ENCODE peak calls at places on chromosome 10, in nine cellular contexts. One of them, this sample, is unnamed.

GRCh38 chr10:132866601-132867381 is 75.6 kb downstream of the CFAP46 start:
- DNase-seq in CD8-positive, alpha-beta memory T cell: no peak
- DNase-seq in right cardiac atrium: peak; percentile 3
- DNase-seq in Peyer's patch: no peak
- DNase-seq in BJ: no peak
- DNase-seq in adrenal gland: no peak
- DNase-seq in fibroblast of mammary gland: no peak
- DNase-seq in choroid plexus epithelial cell: no peak
- DNase-seq in transverse colon: peak; percentile 1
- DNase-seq in this sample: no peak

GRCh38 chr10:125871341-125871740 is 9.8 kb downstream of the DHX32 start:
- DNase-seq in Peyer's patch: no peak
- DNase-seq in fibroblast of mammary gland: no peak
- DNase-seq in right cardiac atrium: no peak
- DNase-seq in transverse colon: no peak
- DNase-seq in adrenal gland: no peak
- DNase-seq in CD8-positive, alpha-beta memory T cell: no peak
- DNase-seq in BJ: no peak
- DNase-seq in choroid plexus epithelial cell: peak; percentile 46
- DNase-seq in this sample: no peak

GRCh38 chr10:76397210-76397881 is 965.9 kb downstream of the LRMDA start:
- DNase-seq in right cardiac atrium: peak; percentile 59
- DNase-seq in Peyer's patch: no peak
- DNase-seq in transverse colon: no peak
- DNase-seq in choroid plexus epithelial cell: peak; percentile 50
- DNase-seq in CD8-positive, alpha-beta memory T cell: no peak
- DNase-seq in fibroblast of mammary gland: peak; percentile 40
- DNase-seq in adrenal gland: peak; percentile 88
- DNase-seq in BJ: no peak
- DNase-seq in this sample: peak; percentile 31

GRCh38 chr10:126013489-126014281 is 117.3 kb downstream of the FANK1 start:
- DNase-seq in adrenal gland: no peak
- DNase-seq in CD8-positive, alpha-beta memory T cell: no peak
- DNase-seq in transverse colon: no peak
- DNase-seq in choroid plexus epithelial cell: peak; percentile 80
- DNase-seq in Peyer's patch: no peak
- DNase-seq in BJ: peak; percentile 43
- DNase-seq in fibroblast of mammary gland: peak; percentile 92
- DNase-seq in right cardiac atrium: no peak
- DNase-seq in this sample: no peak

GRCh38 chr10:14009315-14010082 is 321.2 kb downstream of the FRMD4A start:
- DNase-seq in right cardiac atrium: no peak
- DNase-seq in transverse colon: no peak
- DNase-seq in fibroblast of mammary gland: peak; percentile 84
- DNase-seq in Peyer's patch: peak; percentile 58
- DNase-seq in adrenal gland: no peak
- DNase-seq in CD8-positive, alpha-beta memory T cell: peak; percentile 44
- DNase-seq in BJ: no peak
- DNase-seq in choroid plexus epithelial cell: peak; percentile 63
- DNase-seq in this sample: no peak

GRCh38 chr10:1119501-1119900 is 63.3 kb downstream of the WDR37 start:
- DNase-seq in Peyer's patch: no peak
- DNase-seq in CD8-positive, alpha-beta memory T cell: no peak
- DNase-seq in choroid plexus epithelial cell: no peak
- DNase-seq in BJ: no peak
- DNase-seq in right cardiac atrium: no peak
- DNase-seq in transverse colon: no peak
- DNase-seq in adrenal gland: peak; percentile 54
- DNase-seq in fibroblast of mammary gland: no peak
- DNase-seq in this sample: no peak

GRCh38 chr10:133420028-133420427 is 4.4 kb downstream of the SPRN start:
- DNase-seq in choroid plexus epithelial cell: no peak
- DNase-seq in BJ: no peak
- DNase-seq in right cardiac atrium: no peak
- DNase-seq in CD8-positive, alpha-beta memory T cell: no peak
- DNase-seq in Peyer's patch: no peak
- DNase-seq in transverse colon: no peak
- DNase-seq in adrenal gland: peak; percentile 49
- DNase-seq in fibroblast of mammary gland: no peak
- DNase-seq in this sample: no peak

GRCh38 chr10:25753776-25754175 is 180.3 kb upstream of the MYO3A start:
- DNase-seq in CD8-positive, alpha-beta memory T cell: no peak
- DNase-seq in right cardiac atrium: no peak
- DNase-seq in choroid plexus epithelial cell: peak; percentile 61
- DNase-seq in transverse colon: no peak
- DNase-seq in Peyer's patch: no peak
- DNase-seq in fibroblast of mammary gland: peak; percentile 36
- DNase-seq in BJ: no peak
- DNase-seq in adrenal gland: no peak
- DNase-seq in this sample: no peak

GRCh38 chr10:130259380-130259779 is 123.2 kb downstream of the GLRX3 start:
- DNase-seq in fibroblast of mammary gland: no peak
- DNase-seq in CD8-positive, alpha-beta memory T cell: no peak
- DNase-seq in right cardiac atrium: no peak
- DNase-seq in adrenal gland: no peak
- DNase-seq in BJ: no peak
- DNase-seq in choroid plexus epithelial cell: no peak
- DNase-seq in Peyer's patch: no peak
- DNase-seq in transverse colon: no peak
- DNase-seq in this sample: no peak

GRCh38 chr10:102660891-102661613 is 16.8 kb downstream of the TRIM8 start:
- DNase-seq in BJ: peak; percentile 24
- DNase-seq in choroid plexus epithelial cell: peak; percentile 65
- DNase-seq in transverse colon: peak; percentile 84
- DNase-seq in right cardiac atrium: peak; percentile 78
- DNase-seq in adrenal gland: no peak
- DNase-seq in Peyer's patch: peak; percentile 74
- DNase-seq in CD8-positive, alpha-beta memory T cell: peak; percentile 41
- DNase-seq in fibroblast of mammary gland: peak; percentile 67
- DNase-seq in this sample: peak; percentile 70

GRCh38 chr10:107913317-107914294 is 749.1 kb upstream of the SORCS1 start:
- DNase-seq in choroid plexus epithelial cell: no peak
- DNase-seq in fibroblast of mammary gland: no peak
- DNase-seq in adrenal gland: no peak
- DNase-seq in Peyer's patch: no peak
- DNase-seq in BJ: no peak
- DNase-seq in right cardiac atrium: no peak
- DNase-seq in transverse colon: no peak
- DNase-seq in CD8-positive, alpha-beta memory T cell: no peak
- DNase-seq in this sample: no peak
- H3K4me3 ChIP-seq in choroid plexus epithelial cell: no peak overlapping the region
- H3K4me3 ChIP-seq in fibroblast of mammary gland: peak overlapping the region; percentile 62
- H3K4me3 ChIP-seq in adrenal gland: no peak overlapping the region
- H3K4me3 ChIP-seq in Peyer's patch: no peak overlapping the region
- H3K4me3 ChIP-seq in BJ: no peak overlapping the region
- H3K4me3 ChIP-seq in right cardiac atrium: peak overlapping the region; percentile 8
- H3K4me3 ChIP-seq in transverse colon: no peak overlapping the region
- H3K4me3 ChIP-seq in CD8-positive, alpha-beta memory T cell: no peak overlapping the region
- H3K4me3 ChIP-seq in this sample: no peak overlapping the region

GRCh38 chr10:8100366-8100765 is 45.9 kb downstream of the GATA3 start:
- DNase-seq in choroid plexus epithelial cell: no peak
- DNase-seq in BJ: no peak
- DNase-seq in CD8-positive, alpha-beta memory T cell: no peak
- DNase-seq in transverse colon: no peak
- DNase-seq in right cardiac atrium: no peak
- DNase-seq in Peyer's patch: no peak
- DNase-seq in fibroblast of mammary gland: no peak
- DNase-seq in adrenal gland: no peak
- DNase-seq in this sample: no peak
- H3K4me3 ChIP-seq in choroid plexus epithelial cell: no peak overlapping the region
- H3K4me3 ChIP-seq in BJ: no peak overlapping the region
- H3K4me3 ChIP-seq in CD8-positive, alpha-beta memory T cell: no peak overlapping the region
- H3K4me3 ChIP-seq in transverse colon: no peak overlapping the region
- H3K4me3 ChIP-seq in right cardiac atrium: no peak overlapping the region
- H3K4me3 ChIP-seq in Peyer's patch: no peak overlapping the region
- H3K4me3 ChIP-seq in fibroblast of mammary gland: no peak overlapping the region
- H3K4me3 ChIP-seq in adrenal gland: no peak overlapping the region
- H3K4me3 ChIP-seq in this sample: no peak overlapping the region

GRCh38 chr10:98444314-98445006 is 2.3 kb downstream of the HPS1 start:
- DNase-seq in adrenal gland: no peak
- DNase-seq in fibroblast of mammary gland: no peak
- DNase-seq in choroid plexus epithelial cell: no peak
- DNase-seq in Peyer's patch: no peak
- DNase-seq in CD8-positive, alpha-beta memory T cell: no peak
- DNase-seq in transverse colon: no peak
- DNase-seq in right cardiac atrium: no peak
- DNase-seq in BJ: no peak
- DNase-seq in this sample: no peak

GRCh38 chr10:98446121-98446655 is 547 bp downstream of the HPS1 start:
- DNase-seq in choroid plexus epithelial cell: peak; percentile 37
- DNase-seq in Peyer's patch: peak; percentile 43
- DNase-seq in BJ: no peak
- DNase-seq in CD8-positive, alpha-beta memory T cell: peak; percentile 16
- DNase-seq in transverse colon: peak; percentile 46
- DNase-seq in right cardiac atrium: peak; percentile 56
- DNase-seq in adrenal gland: peak; percentile 75
- DNase-seq in fibroblast of mammary gland: peak; percentile 38
- DNase-seq in this sample: no peak

GRCh38 chr10:98446656-98447221 is at the start of gene HPS1:
- DNase-seq in fibroblast of mammary gland: peak; percentile 60
- DNase-seq in Peyer's patch: peak; percentile 81
- DNase-seq in right cardiac atrium: peak; percentile 90
- DNase-seq in CD8-positive, alpha-beta memory T cell: peak; percentile 67
- DNase-seq in transverse colon: peak; percentile 87
- DNase-seq in choroid plexus epithelial cell: peak; percentile 72
- DNase-seq in adrenal gland: peak; percentile 82
- DNase-seq in BJ: no peak
- DNase-seq in this sample: peak; percentile 91

GRCh38 chr10:98449287-98449686 is 2.6 kb upstream of the HPS1 start:
- DNase-seq in adrenal gland: no peak
- DNase-seq in right cardiac atrium: no peak
- DNase-seq in choroid plexus epithelial cell: no peak
- DNase-seq in Peyer's patch: no peak
- DNase-seq in fibroblast of mammary gland: no peak
- DNase-seq in CD8-positive, alpha-beta memory T cell: no peak
- DNase-seq in transverse colon: no peak
- DNase-seq in BJ: no peak
- DNase-seq in this sample: no peak

DNA sequence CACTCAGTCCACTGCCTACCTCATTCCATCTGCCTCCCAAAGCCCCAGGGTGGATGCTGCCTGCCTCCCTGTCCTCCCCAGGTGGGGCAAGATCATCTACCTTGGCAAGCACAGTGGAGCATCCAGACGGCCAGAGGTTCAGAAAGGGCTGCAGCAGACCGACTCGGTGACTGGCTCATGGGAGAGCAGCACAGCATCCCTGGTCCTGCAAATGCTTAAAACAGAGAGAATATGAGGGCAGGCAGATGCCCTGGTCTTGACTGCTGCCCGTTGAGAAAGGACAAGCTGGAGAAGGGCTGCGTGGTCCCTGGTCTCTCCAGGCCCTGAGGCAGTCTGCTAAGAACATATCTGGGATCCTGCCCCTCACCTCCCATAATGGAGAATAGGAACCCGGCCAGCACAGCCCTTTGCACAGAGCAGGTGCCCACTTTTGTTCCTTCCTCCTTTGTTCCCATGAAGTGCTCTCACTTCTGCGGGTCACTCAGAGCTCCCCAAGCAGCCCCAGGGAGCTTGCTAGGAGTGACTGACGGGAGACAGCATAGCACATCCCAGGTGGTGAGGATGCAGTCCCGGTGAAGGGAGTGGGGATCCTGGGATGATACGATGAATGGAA is 1.4 kb downstream of the HPS1 start:
- DNase-seq in BJ: no peak
- DNase-seq in transverse colon: no peak
- DNase-seq in adrenal gland: no peak
- DNase-seq in Peyer's patch: no peak
- DNase-seq in choroid plexus epithelial cell: no peak
- DNase-seq in fibroblast of mammary gland: no peak
- DNase-seq in CD8-positive, alpha-beta memory T cell: no peak
- DNase-seq in right cardiac atrium: no peak
- DNase-seq in this sample: no peak
- H3K4me3 ChIP-seq in BJ: peak overlapping the region; percentile 77
- H3K4me3 ChIP-seq in transverse colon: peak overlapping the region; percentile 98
- H3K4me3 ChIP-seq in adrenal gland: no peak overlapping the region
- H3K4me3 ChIP-seq in Peyer's patch: peak overlapping the region; percentile 81
- H3K4me3 ChIP-seq in choroid plexus epithelial cell: peak overlapping the region; percentile 93
- H3K4me3 ChIP-seq in fibroblast of mammary gland: peak overlapping the region; percentile 82
- H3K4me3 ChIP-seq in CD8-positive, alpha-beta memory T cell: peak overlapping the region; percentile 65
- H3K4me3 ChIP-seq in right cardiac atrium: no peak overlapping the region
- H3K4me3 ChIP-seq in this sample: no peak overlapping the region

DNA sequence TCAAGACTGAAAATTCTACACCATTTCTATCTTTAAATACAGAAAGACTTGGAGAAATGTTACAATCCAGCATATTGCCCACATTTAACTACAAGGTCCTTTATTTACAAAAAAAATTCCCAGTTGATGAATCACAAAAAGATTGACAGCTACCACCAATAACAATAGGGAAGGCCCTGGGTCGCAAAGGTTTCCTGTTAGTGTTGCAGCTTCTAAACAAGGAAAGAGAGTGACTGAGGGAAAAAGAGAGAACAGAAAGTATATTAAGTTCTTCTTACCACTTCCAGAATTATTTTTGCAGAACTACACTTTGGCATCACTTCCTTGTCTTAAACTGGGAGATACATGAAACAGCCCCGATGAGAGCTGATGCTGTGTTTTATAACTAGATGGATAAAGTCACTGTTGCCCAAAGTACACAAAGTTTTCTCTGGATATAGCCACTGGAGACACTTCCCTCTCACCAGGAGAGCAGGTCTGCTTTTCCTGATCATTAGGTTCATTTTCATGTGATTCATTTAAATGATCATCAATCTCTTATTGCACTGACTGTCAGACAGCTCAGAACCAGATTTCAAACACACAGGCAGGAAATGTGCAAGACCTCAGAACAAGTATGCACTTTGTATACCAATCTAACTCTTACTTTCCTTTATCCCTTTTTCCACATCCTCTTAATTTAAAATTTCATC is 57.0 kb downstream of the SHTN1 start:
- DNase-seq in transverse colon: no peak
- DNase-seq in BJ: no peak
- DNase-seq in adrenal gland: no peak
- DNase-seq in Peyer's patch: no peak
- DNase-seq in fibroblast of mammary gland: peak; percentile 43
- DNase-seq in choroid plexus epithelial cell: peak; percentile 55
- DNase-seq in right cardiac atrium: no peak
- DNase-seq in CD8-positive, alpha-beta memory T cell: no peak
- DNase-seq in this sample: no peak
- H3K4me3 ChIP-seq in transverse colon: no peak overlapping the region
- H3K4me3 ChIP-seq in BJ: no peak overlapping the region
- H3K4me3 ChIP-seq in adrenal gland: no peak overlapping the region
- H3K4me3 ChIP-seq in Peyer's patch: no peak overlapping the region
- H3K4me3 ChIP-seq in fibroblast of mammary gland: no peak overlapping the region
- H3K4me3 ChIP-seq in choroid plexus epithelial cell: no peak overlapping the region
- H3K4me3 ChIP-seq in right cardiac atrium: no peak overlapping the region
- H3K4me3 ChIP-seq in CD8-positive, alpha-beta memory T cell: no peak overlapping the region
- H3K4me3 ChIP-seq in this sample: no peak overlapping the region

This sample was measured in heart left ventricle.